ENCODE peak calls at places on chromosomes 7 and 10, in seven cellular contexts. One of them, this sample, is unnamed.

GRCh38 chr10:11615396-11615795 is 3.9 kb upstream of the USP6NL start:
- DNase-seq in progenitor cell of endocrine pancreas: no peak
- DNase-seq in NCI-H1092: no peak
- DNase-seq in HTR-8/SVneo: no peak
- DNase-seq in H1: no peak
- DNase-seq in HEK293T: no peak
- DNase-seq in fibroblast of the conjunctiva: no peak
- DNase-seq in this sample: no peak

GRCh38 chr7:158828343-158829020 is 827 bp downstream of the ESYT2 start:
- DNase-seq in progenitor cell of endocrine pancreas: peak; percentile 61
- DNase-seq in NCI-H1092: peak; percentile 23
- DNase-seq in HTR-8/SVneo: no peak
- DNase-seq in H1: peak; percentile 78
- DNase-seq in HEK293T: peak; percentile 59
- DNase-seq in fibroblast of the conjunctiva: no peak
- DNase-seq in this sample: no peak

GRCh38 chr7:147578196-147578595 is 1012.4 kb upstream of the C7orf33 start:
- DNase-seq in progenitor cell of endocrine pancreas: no peak
- DNase-seq in NCI-H1092: no peak
- DNase-seq in HTR-8/SVneo: no peak
- DNase-seq in H1: no peak
- DNase-seq in HEK293T: no peak
- DNase-seq in fibroblast of the conjunctiva: no peak
- DNase-seq in this sample: no peak

GRCh38 chr7:25103766-25104165 is 21.3 kb downstream of the CYCS start:
- DNase-seq in progenitor cell of endocrine pancreas: no peak
- DNase-seq in NCI-H1092: no peak
- DNase-seq in HTR-8/SVneo: no peak
- DNase-seq in H1: no peak
- DNase-seq in HEK293T: no peak
- DNase-seq in fibroblast of the conjunctiva: no peak
- DNase-seq in this sample: no peak

GRCh38 chr7:47896809-47897423 is 51.4 kb downstream of the PKD1L1 start:
- DNase-seq in progenitor cell of endocrine pancreas: no peak
- DNase-seq in NCI-H1092: no peak
- DNase-seq in HTR-8/SVneo: no peak
- DNase-seq in H1: no peak
- DNase-seq in HEK293T: no peak
- DNase-seq in fibroblast of the conjunctiva: no peak
- DNase-seq in this sample: no peak

GRCh38 chr10:17622061-17622460 is 4.9 kb upstream of the HACD1 start:
- DNase-seq in progenitor cell of endocrine pancreas: no peak
- DNase-seq in NCI-H1092: no peak
- DNase-seq in HTR-8/SVneo: no peak
- DNase-seq in H1: no peak
- DNase-seq in HEK293T: no peak
- DNase-seq in fibroblast of the conjunctiva: no peak
- DNase-seq in this sample: no peak

GRCh38 chr10:100812978-100813377 is 67.6 kb downstream of the PAX2 start:
- DNase-seq in progenitor cell of endocrine pancreas: no peak
- DNase-seq in NCI-H1092: no peak
- DNase-seq in HTR-8/SVneo: no peak
- DNase-seq in H1: no peak
- DNase-seq in HEK293T: no peak
- DNase-seq in fibroblast of the conjunctiva: no peak
- DNase-seq in this sample: no peak

GRCh38 chr10:110861930-110862677 is 9.6 kb upstream of the PDCD4 start:
- DNase-seq in progenitor cell of endocrine pancreas: no peak
- DNase-seq in NCI-H1092: no peak
- DNase-seq in HTR-8/SVneo: no peak
- DNase-seq in H1: no peak
- DNase-seq in HEK293T: no peak
- DNase-seq in fibroblast of the conjunctiva: no peak
- DNase-seq in this sample: no peak

GRCh38 chr7:2971914-2972530 is 71.6 kb downstream of the CARD11 start:
- DNase-seq in progenitor cell of endocrine pancreas: no peak
- DNase-seq in NCI-H1092: no peak
- DNase-seq in HTR-8/SVneo: no peak
- DNase-seq in H1: no peak
- DNase-seq in HEK293T: no peak
- DNase-seq in fibroblast of the conjunctiva: no peak
- DNase-seq in this sample: no peak

GRCh38 chr10:97718659-97719142 is 5.2 kb downstream of the MARVELD1 start:
- DNase-seq in progenitor cell of endocrine pancreas: no peak
- DNase-seq in NCI-H1092: no peak
- DNase-seq in HTR-8/SVneo: no peak
- DNase-seq in H1: no peak
- DNase-seq in HEK293T: no peak
- DNase-seq in fibroblast of the conjunctiva: no peak
- DNase-seq in this sample: no peak

GRCh38 chr10:24811906-24812305 is 88.2 kb upstream of the ARHGAP21 start:
- DNase-seq in progenitor cell of endocrine pancreas: no peak
- DNase-seq in NCI-H1092: no peak
- DNase-seq in HTR-8/SVneo: no peak
- DNase-seq in H1: no peak
- DNase-seq in HEK293T: no peak
- DNase-seq in fibroblast of the conjunctiva: no peak
- DNase-seq in this sample: no peak

GRCh38 chr10:118568327-118568848 is 27.1 kb downstream of the PRLHR start:
- DNase-seq in progenitor cell of endocrine pancreas: peak; percentile 34
- DNase-seq in NCI-H1092: peak; percentile 36
- DNase-seq in HTR-8/SVneo: peak; percentile 36
- DNase-seq in H1: peak; percentile 54
- DNase-seq in HEK293T: peak; percentile 74
- DNase-seq in fibroblast of the conjunctiva: peak; percentile 61
- DNase-seq in this sample: peak; percentile 62